ENCODE peak calls at places on chromosomes 13 and 19, in seven cellular contexts. U, V, F, A, N, E and J are unnamed samples.

GRCh38 chr13:79870766-79871165 is 389.8 kb downstream of the NDFIP2 start:
- DNase-seq in N (no peak), U (no peak), F (no peak), A (no peak), V (no peak), E (no peak), J (no peak)

GRCh38 chr13:39900106-39900750 is 244.8 kb downstream of the COG6 start:
- DNase-seq in E (no peak), F (no peak), U (no peak), N (no peak), V (no peak), A (no peak), J (no peak)

GRCh38 chr13:77298403-77298802 is 28.5 kb downstream of the MYCBP2 start:
- DNase-seq in F (no peak), V (no peak), U (no peak), E (no peak), A (no peak), N (no peak), J (no peak)

GRCh38 chr13:108919036-108919907 is 289.9 kb downstream of the MYO16 start:
- DNase-seq in A (no peak), F (peak), N (no peak), E (no peak), V (no peak), U (peak), J (no peak)

GRCh38 chr19:58569943-58570670 is 3.0 kb downstream of the MZF1 start:
- DNase-seq in E (no peak), V (no peak), U (no peak), N (no peak), F (no peak), A (peak), J (no peak)

GRCh38 chr19:53868091-53868891 is 608 bp downstream of the MYADM start:
- DNase-seq in E (no peak), V (no peak), N (no peak), A (peak), U (peak), F (peak), J (peak)

GRCh38 chr19:9735986-9736385 is 32.6 kb downstream of the ZNF846 start:
- DNase-seq in N (no peak), E (no peak), F (no peak), V (no peak), A (no peak), U (no peak), J (no peak)

GRCh38 chr13:24802074-24802473 is 38.1 kb downstream of the RNF17 start:
- DNase-seq in E (no peak), V (no peak), N (no peak), U (peak), F (peak), A (no peak), J (no peak)

GRCh38 chr19:37964109-37964508 is 57.1 kb downstream of the SIPA1L3 start:
- DNase-seq in E (no peak), A (no peak), U (peak), N (no peak), F (no peak), V (no peak), J (no peak)

GRCh38 chr13:31461923-31462322 is 262.1 kb downstream of the B3GLCT start:
- DNase-seq in N (no peak), A (no peak), V (no peak), U (no peak), E (no peak), F (no peak), J (no peak)

GRCh38 chr13:97339019-97339988 is 94.7 kb upstream of the RAP2A start:
- DNase-seq in U (peak), N (peak), E (no peak), A (peak), V (peak), F (no peak), J (no peak)